ENCODE peak calls at places on chromosomes 16 and 17, in eight cellular contexts. G is left ventricle myocardium inferior; P is pancreas; K is GM23248; Y is naive thymus-derived CD4-positive, alpha-beta T cell; Q is MM.1S; X is effector memory CD4-positive, alpha-beta T cell; C is left lung. B is an unnamed sample. For H3K36me3, the result is how much of the 10 kb centered on the place peaks cover.

GRCh38 chr17:21352221-21352980 is 23.8 kb upstream of the KCNJ12 start:
- DNase-seq in P (peak), K (no peak), Y (no peak), C (no peak), Q (no peak), X (no peak), G (no peak), B (no peak)

GRCh38 chr16:23635958-23636357 is 5.2 kb downstream of the PALB2 start:
- DNase-seq in P (no peak), K (peak), X (no peak), Y (no peak), Q (no peak), C (no peak), G (no peak), B (no peak)

GRCh38 chr16:57592591-57593003 is 35.8 kb upstream of the ADGRG1 start:
- DNase-seq in Q (peak), C (peak), P (peak), Y (peak), G (no peak), X (peak), K (no peak), B (no peak)

GRCh38 chr16:66107661-66108060 is 258.8 kb upstream of the CDH5 start:
- DNase-seq in P (no peak), X (no peak), G (no peak), K (peak), Y (no peak), Q (no peak), C (no peak), B (peak)

GRCh38 chr17:30520436-30520835 is 43.2 kb downstream of the GOSR1 start:
- DNase-seq in K (peak), Q (no peak), X (no peak), G (no peak), P (no peak), C (no peak), Y (no peak), B (peak)

GRCh38 chr17:46865100-46865499 is 13.7 kb downstream of the WNT9B start:
- DNase-seq in X (no peak), P (no peak), G (no peak), C (no peak), Y (no peak), Q (no peak), K (peak), B (peak)

GRCh38 chr17:50779747-50780363 is 12.5 kb upstream of the ANKRD40CL start:
- DNase-seq in X (peak), Y (peak), P (no peak), C (no peak), G (no peak), K (no peak), Q (no peak), B (no peak)

GRCh38 chr16:2842340-2843000 is 12.4 kb downstream of the ZG16B start:
- DNase-seq in C (peak), G (peak), Y (peak), K (peak), Q (no peak), P (peak), X (peak), B (peak)

GRCh38 chr16:22186517-22186916 is 19.6 kb upstream of the EEF2K start:
- DNase-seq in C (no peak), K (peak), P (no peak), X (no peak), Q (no peak), Y (no peak), G (no peak), B (no peak)

GRCh38 chr17:49946964-49947584 is 21.9 kb upstream of the DLX4 start:
- DNase-seq in Q (no peak), Y (no peak), X (no peak), G (no peak), C (no peak), K (no peak), P (no peak), B (no peak)

GRCh38 chr17:35428229-35428628 is 4.1 kb downstream of the SLFN12 start:
- DNase-seq in P (no peak), X (no peak), Q (no peak), G (no peak), K (no peak), C (no peak), Y (no peak), B (no peak)

GRCh38 chr16:26643519-26643918 is 423.2 kb upstream of the C16orf82 start:
- DNase-seq in Q (no peak), X (no peak), P (no peak), C (no peak), G (no peak), Y (no peak), K (peak), B (no peak)

GRCh38 chr17:31279401-31279800 is 17.6 kb downstream of the OMG start:
- DNase-seq in Q (no peak), Y (no peak), X (no peak), P (no peak), C (no peak), G (no peak), K (no peak), B (no peak)

GRCh38 chr16:20683812-20684211 is 13.7 kb downstream of the ACSM1 start:
- DNase-seq in G (no peak), K (no peak), P (no peak), Y (no peak), X (no peak), Q (no peak), C (no peak), B (no peak)

GRCh38 chr16:10920726-10921427 is 21.4 kb downstream of the DEXI start:
- DNase-seq in K (peak), P (no peak), Y (no peak), Q (no peak), C (no peak), X (no peak), G (no peak), B (no peak)

GRCh38 chr17:12580640-12581039 is 85.0 kb upstream of the MYOCD start:
- DNase-seq in Y (no peak), P (no peak), Q (no peak), K (no peak), G (no peak), X (no peak), C (no peak), B (peak)

GRCh38 chr17:6910987-6911603 is 79.6 kb upstream of the TEKT1 start:
- DNase-seq in C (no peak), Q (peak), K (peak), Y (peak), G (no peak), X (no peak), P (no peak), B (peak)

GRCh38 chr16:46916980-46917379 is 32.8 kb downstream of the GPT2 start:
- DNase-seq in K (peak), P (no peak), X (no peak), G (no peak), C (no peak), Y (no peak), Q (no peak), B (no peak)

GRCh38 chr17:44887971-44888955 is 11.0 kb downstream of the EFTUD2 start:
- DNase-seq in G (no peak), Q (no peak), K (no peak), X (no peak), C (no peak), P (no peak), Y (peak), B (no peak)

GRCh38 chr16:3825103-3825502 is 55.4 kb downstream of the CREBBP start:
- DNase-seq in K (peak), G (no peak), C (no peak), Y (no peak), X (no peak), P (no peak), Q (no peak), B (peak)

GRCh38 chr16:82761858-82762257 is 135.1 kb downstream of the CDH13 start:
- DNase-seq in Y (no peak), C (no peak), G (no peak), P (no peak), Q (peak), X (no peak), K (peak), B (peak)

GRCh38 chr17:5676012-5676411 is 91.7 kb upstream of the NLRP1 start:
- DNase-seq in P (no peak), X (no peak), Q (no peak), G (no peak), C (no peak), K (no peak), Y (no peak), B (no peak)

GRCh38 chr17:46787478-46787877 is 31.0 kb downstream of the WNT3 start:
- DNase-seq in G (no peak), K (no peak), Y (no peak), C (no peak), Q (no peak), P (no peak), X (no peak), B (no peak)

GRCh38 chr16:86519007-86519648 is 8.8 kb downstream of the FOXF1 start:
- DNase-seq in G (no peak), K (no peak), P (no peak), Q (no peak), Y (no peak), X (no peak), C (no peak), B (no peak)

GRCh38 chr17:80119271-80119791 is 17.9 kb downstream of the GAA start:
- DNase-seq in P (no peak), C (no peak), K (no peak), Y (no peak), G (no peak), Q (no peak), X (no peak), B (no peak)

GRCh38 chr17:55295411-55296170 is 30.8 kb downstream of the HLF start:
- DNase-seq in Y (peak), Q (peak), X (peak), C (no peak), K (peak), G (no peak), P (no peak), B (peak)

GRCh38 chr16:84827131-84827574 is 7.4 kb downstream of the CRISPLD2 start:
- DNase-seq in C (no peak), K (peak), P (no peak), G (no peak), Y (no peak), X (no peak), Q (no peak), B (no peak)

GRCh38 chr16:58116046-58116445 is 13.1 kb downstream of the CFAP20 start:
- DNase-seq in P (no peak), Q (no peak), G (no peak), K (no peak), C (no peak), Y (no peak), X (no peak), B (no peak)

GRCh38 chr17:28738680-28739384 is 5.0 kb upstream of the TRAF4 start:
- DNase-seq in K (no peak), P (peak), C (no peak), G (no peak), Q (peak), X (peak), Y (no peak), B (no peak)

GRCh38 chr16:11836653-11837244 is 14.6 kb downstream of the RSL1D1 start:
- DNase-seq in Y (no peak), G (no peak), C (no peak), P (no peak), Q (no peak), K (peak), X (no peak), B (peak)

GRCh38 chr16:15494231-15494630 is 59.8 kb downstream of the BMERB1 start:
- DNase-seq in X (no peak), K (peak), P (no peak), Q (no peak), Y (no peak), G (no peak), C (no peak), B (peak)

GRCh38 chr16:67943619-67944503 is at the start of gene LCAT:
- DNase-seq in Y (no peak), K (no peak), X (no peak), G (peak), P (peak), C (no peak), Q (no peak), B (no peak)
- H3K4me3 ChIP-seq in Y (no peak), K (no peak), X (no peak), G (no peak), P (no peak), C (no peak), Q (no peak), B (no peak)

DNA sequence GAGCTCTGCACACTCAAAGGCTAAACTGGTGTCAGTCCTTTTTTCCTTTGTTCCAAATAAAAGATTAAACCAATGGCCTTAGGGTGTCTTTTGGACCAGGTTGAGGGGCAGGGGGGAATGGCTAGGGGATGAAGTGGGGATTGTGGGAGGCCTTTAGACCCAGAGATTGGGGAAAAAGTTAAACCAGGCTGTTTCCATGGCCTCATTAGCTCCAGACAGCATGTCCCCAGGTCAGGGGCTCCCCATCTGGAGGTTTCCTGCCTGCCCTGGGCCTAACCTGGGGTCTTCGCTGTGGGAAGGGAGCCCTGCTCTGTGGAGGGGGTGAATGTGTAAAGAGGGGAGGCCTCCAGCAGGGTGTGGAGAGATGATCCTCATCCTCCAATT is 10.3 kb downstream of the FKBP10 start:
- DNase-seq in C (no peak), Y (no peak), K (no peak), G (no peak), P (peak), Q (no peak), X (no peak), B (no peak)
- H3K36me3 ChIP-seq in C (under half), Y (under half), K (under half), G (under half), P (under half), Q (under half), X (under half), B (under half)

DNA sequence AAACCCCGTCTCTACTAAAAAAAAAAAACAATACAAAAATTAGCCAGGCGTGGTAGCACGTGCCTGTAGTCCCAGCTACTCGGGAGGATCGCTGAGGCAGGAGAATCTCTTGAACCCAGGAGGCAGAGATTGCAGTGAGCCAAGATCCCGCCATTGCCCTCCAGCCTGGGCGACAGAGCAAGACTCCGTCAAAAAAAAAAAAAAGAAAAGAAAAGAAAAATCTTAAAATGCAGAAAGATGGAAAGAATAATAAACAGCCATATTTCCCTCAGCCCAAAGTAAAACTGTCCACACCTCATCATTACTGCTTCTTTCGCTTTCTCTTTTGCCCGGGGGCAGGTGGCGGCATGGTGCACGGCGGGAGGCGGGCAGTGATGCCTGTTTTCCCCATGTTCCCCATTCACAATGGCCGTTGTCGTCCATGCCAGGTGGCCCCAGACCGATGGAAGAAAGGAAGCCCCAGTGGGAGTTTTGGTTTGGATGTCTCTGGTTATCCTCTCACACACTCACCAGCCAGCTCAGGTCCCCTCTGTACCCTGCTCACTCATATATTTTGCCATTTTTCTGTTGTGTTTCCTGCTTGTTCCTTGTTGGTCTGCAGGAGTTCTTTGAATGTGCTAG is 37.0 kb upstream of the PEMT start:
- DNase-seq in P (no peak), K (peak), G (no peak), Q (peak), Y (peak), X (peak), C (no peak), B (no peak)
- H3K4me3 ChIP-seq in P (no peak), K (peak), G (no peak), Q (peak), Y (peak), X (peak), C (no peak), B (no peak)

GRCh38 chr16:1311212-1311737 is 1.8 kb downstream of the UBE2I start:
- DNase-seq in G (no peak), P (peak), X (no peak), K (peak), Y (no peak), C (no peak), Q (no peak), B (no peak)

GRCh38 chr16:1313721-1314120 is 4.3 kb downstream of the UBE2I start:
- DNase-seq in X (no peak), Y (no peak), P (peak), K (no peak), Q (no peak), C (no peak), G (no peak), B (no peak)

GRCh38 chr16:1311738-1312458 is 2.5 kb downstream of the UBE2I start:
- DNase-seq in G (peak), Q (no peak), C (no peak), P (peak), K (peak), Y (no peak), X (no peak), B (no peak)

GRCh38 chr16:1312903-1313302 is 3.5 kb downstream of the UBE2I start:
- DNase-seq in P (peak), G (no peak), Y (no peak), X (no peak), C (no peak), Q (no peak), K (no peak), B (no peak)

GRCh38 chr16:1312459-1312801 is 3.0 kb downstream of the UBE2I start:
- DNase-seq in Q (no peak), G (no peak), C (no peak), Y (no peak), K (no peak), P (peak), X (no peak), B (no peak)
- H3K36me3 ChIP-seq in Q (under half), G (under half), C (under half), Y (half or more), K (under half), P (under half), X (under half), B (under half)

DNA sequence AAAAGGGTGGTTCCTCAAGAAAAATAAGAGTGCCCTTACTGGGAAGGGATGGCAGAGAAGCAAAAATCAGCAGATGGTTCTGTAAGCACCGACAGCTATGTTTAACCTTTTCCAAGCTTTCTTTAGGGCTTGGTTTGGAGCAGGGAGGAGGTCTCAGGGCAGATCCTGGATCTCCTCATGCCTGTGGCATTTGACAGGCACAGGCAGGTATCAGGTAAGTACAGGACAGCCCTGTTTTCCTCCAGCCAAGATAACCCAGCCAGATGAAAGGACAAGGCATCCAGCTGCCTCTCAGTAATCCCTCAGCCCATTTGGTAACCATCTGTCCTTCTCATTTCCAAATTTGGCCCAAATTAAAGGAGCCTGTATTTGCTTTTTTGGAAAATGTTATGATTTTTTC is 141.5 kb downstream of the TOX3 start:
- DNase-seq in G (no peak), P (no peak), Q (no peak), X (no peak), Y (no peak), C (no peak), K (no peak), B (no peak)
- H3K4me3 ChIP-seq in G (no peak), P (no peak), Q (no peak), X (no peak), Y (no peak), C (no peak), K (no peak), B (no peak)

GRCh38 chr17:61943117-61943516 is 15.3 kb upstream of the INTS2 start:
- DNase-seq in P (no peak), G (no peak), K (no peak), C (no peak), Y (no peak), Q (no peak), X (no peak), B (no peak)

GRCh38 chr17:61946359-61946758 is 18.6 kb upstream of the INTS2 start:
- DNase-seq in P (no peak), X (no peak), K (no peak), C (no peak), G (no peak), Q (no peak), Y (no peak), B (no peak)

GRCh38 chr17:61942085-61942484 is 14.3 kb upstream of the INTS2 start:
- DNase-seq in C (no peak), X (no peak), P (no peak), G (no peak), Q (no peak), K (no peak), Y (no peak), B (no peak)

GRCh38 chr17:61947367-61948078 is 19.7 kb upstream of the INTS2 start:
- DNase-seq in G (no peak), Y (no peak), K (no peak), X (no peak), Q (no peak), P (no peak), C (no peak), B (no peak)
- H3K36me3 ChIP-seq in G (half or more), Y (half or more), K (half or more), X (half or more), Q (under half), P (half or more), C (under half), B (half or more)

DNA sequence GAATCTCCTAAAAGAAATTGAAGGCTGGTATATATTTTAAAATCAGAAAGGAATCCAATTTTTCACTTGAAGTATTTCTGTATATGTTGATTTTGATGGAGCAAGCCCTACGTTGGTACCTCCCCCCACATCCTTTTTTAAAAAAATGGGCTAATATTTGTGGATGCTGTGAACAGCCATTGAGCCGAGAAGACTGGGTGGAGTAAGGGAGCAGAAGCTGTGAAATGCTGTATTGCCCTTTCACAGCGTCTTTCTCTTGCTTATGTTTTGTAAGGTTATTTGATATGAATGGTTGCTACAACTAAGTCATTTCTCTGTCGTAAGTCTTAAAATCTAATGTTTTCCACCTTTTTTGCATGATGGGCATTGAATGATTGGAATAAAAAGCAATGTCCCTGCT is 2.3 kb downstream of the PAFAH1B1 start:
- DNase-seq in Y (no peak), G (no peak), X (no peak), P (no peak), K (peak), C (no peak), Q (no peak), B (no peak)
- H3K4me3 ChIP-seq in Y (peak), G (peak), X (peak), P (no peak), K (peak), C (peak), Q (peak), B (peak)

GRCh38 chr17:4186244-4186920 is 43.4 kb downstream of the CYB5D2 start:
- DNase-seq in X (no peak), P (no peak), C (peak), K (no peak), Q (no peak), G (no peak), Y (no peak), B (no peak)

GRCh38 chr17:4185656-4186055 is 42.7 kb downstream of the CYB5D2 start:
- DNase-seq in P (no peak), C (no peak), X (no peak), Q (no peak), K (no peak), G (no peak), Y (no peak), B (no peak)

GRCh38 chr17:4189280-4189679 is 46.3 kb downstream of the CYB5D2 start:
- DNase-seq in C (no peak), Y (no peak), G (no peak), P (no peak), X (no peak), K (no peak), Q (no peak), B (no peak)

GRCh38 chr17:4188076-4188475 is 45.1 kb downstream of the CYB5D2 start:
- DNase-seq in G (no peak), C (no peak), P (no peak), Y (no peak), Q (no peak), X (no peak), K (no peak), B (no peak)

DNA sequence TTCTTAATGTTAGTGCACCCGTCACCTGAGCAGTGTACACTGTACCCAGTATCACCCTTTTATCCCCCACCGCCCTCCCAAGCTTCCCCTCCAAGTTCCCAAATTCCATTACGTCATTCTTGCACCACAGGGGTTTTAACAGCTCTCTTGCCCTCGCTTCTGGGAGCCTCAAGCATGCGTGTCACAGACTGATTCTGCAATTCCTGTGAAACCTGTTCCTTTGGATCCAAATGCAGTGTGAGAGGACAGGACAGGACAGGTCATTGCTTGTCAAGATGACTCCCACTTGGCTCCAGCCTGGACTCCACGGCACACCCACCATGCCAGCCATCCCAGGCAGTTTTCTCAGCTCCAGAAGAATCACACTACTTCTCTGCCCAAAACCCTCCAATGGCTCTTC is 44.1 kb downstream of the CYB5D2 start:
- DNase-seq in X (no peak), P (no peak), Q (no peak), C (no peak), Y (no peak), G (no peak), K (no peak), B (no peak)
- H3K36me3 ChIP-seq in X (half or more), P (under half), Q (under half), C (under half), Y (half or more), G (half or more), K (under half), B (under half)